ENCODE peak calls at places on chromosomes 5 and 9, in ten cellular contexts. One of them, this sample, is unnamed.
A peak's percentile ranks its signal among the peaks of the same experiment; 100 is the strongest.

GRCh38 chr9:134059661-134060395 is 8.0 kb downstream of the BRD3 start:
- DNase-seq in thyroid gland: no peak
- DNase-seq in transverse colon: peak; percentile 55
- DNase-seq in heart right ventricle: no peak
- DNase-seq in ascending aorta: peak; percentile 71
- DNase-seq in CD8-positive, alpha-beta memory T cell: no peak
- DNase-seq in cardiac muscle cell: no peak
- DNase-seq in tibial artery: peak; percentile 67
- DNase-seq in pancreas: no peak
- DNase-seq in fibroblast of lung: no peak
- DNase-seq in this sample: no peak

GRCh38 chr9:74950456-74950855 is 2.3 kb downstream of the C9orf40 start:
- DNase-seq in CD8-positive, alpha-beta memory T cell: no peak
- DNase-seq in ascending aorta: no peak
- DNase-seq in cardiac muscle cell: no peak
- DNase-seq in tibial artery: no peak
- DNase-seq in pancreas: no peak
- DNase-seq in thyroid gland: no peak
- DNase-seq in heart right ventricle: no peak
- DNase-seq in fibroblast of lung: no peak
- DNase-seq in transverse colon: no peak
- DNase-seq in this sample: no peak

GRCh38 chr9:123425261-123425821 is 69.3 kb downstream of the CRB2 start:
- DNase-seq in pancreas: no peak
- DNase-seq in cardiac muscle cell: no peak
- DNase-seq in thyroid gland: peak; percentile 91
- DNase-seq in transverse colon: no peak
- DNase-seq in tibial artery: peak; percentile 72
- DNase-seq in fibroblast of lung: no peak
- DNase-seq in heart right ventricle: no peak
- DNase-seq in ascending aorta: peak; percentile 59
- DNase-seq in CD8-positive, alpha-beta memory T cell: no peak
- DNase-seq in this sample: no peak

GRCh38 chr5:174751154-174751990 is 27.0 kb downstream of the MSX2 start:
- DNase-seq in ascending aorta: no peak
- DNase-seq in thyroid gland: no peak
- DNase-seq in heart right ventricle: no peak
- DNase-seq in CD8-positive, alpha-beta memory T cell: no peak
- DNase-seq in tibial artery: no peak
- DNase-seq in fibroblast of lung: no peak
- DNase-seq in cardiac muscle cell: peak; percentile 11
- DNase-seq in pancreas: no peak
- DNase-seq in transverse colon: no peak
- DNase-seq in this sample: no peak

GRCh38 chr5:80662108-80662507 is 7.3 kb upstream of the DHFR start:
- DNase-seq in heart right ventricle: no peak
- DNase-seq in tibial artery: no peak
- DNase-seq in cardiac muscle cell: no peak
- DNase-seq in CD8-positive, alpha-beta memory T cell: no peak
- DNase-seq in transverse colon: no peak
- DNase-seq in thyroid gland: no peak
- DNase-seq in fibroblast of lung: no peak
- DNase-seq in pancreas: no peak
- DNase-seq in ascending aorta: no peak
- DNase-seq in this sample: no peak

GRCh38 chr5:21680661-21681060 is 1172.5 kb downstream of the CDH12 start:
- DNase-seq in cardiac muscle cell: peak; percentile 5
- DNase-seq in heart right ventricle: no peak
- DNase-seq in tibial artery: no peak
- DNase-seq in pancreas: no peak
- DNase-seq in CD8-positive, alpha-beta memory T cell: no peak
- DNase-seq in fibroblast of lung: peak; percentile 31
- DNase-seq in thyroid gland: no peak
- DNase-seq in transverse colon: no peak
- DNase-seq in ascending aorta: no peak
- DNase-seq in this sample: no peak

GRCh38 chr9:757246-757881 is 84.1 kb upstream of the DMRT1 start:
- DNase-seq in heart right ventricle: no peak
- DNase-seq in cardiac muscle cell: peak; percentile 73
- DNase-seq in ascending aorta: peak; percentile 64
- DNase-seq in transverse colon: peak; percentile 23
- DNase-seq in fibroblast of lung: peak; percentile 75
- DNase-seq in tibial artery: peak; percentile 61
- DNase-seq in CD8-positive, alpha-beta memory T cell: no peak
- DNase-seq in pancreas: no peak
- DNase-seq in thyroid gland: no peak
- DNase-seq in this sample: no peak

GRCh38 chr9:4258321-4259093 is 41.4 kb downstream of the GLIS3 start:
- DNase-seq in CD8-positive, alpha-beta memory T cell: no peak
- DNase-seq in tibial artery: no peak
- DNase-seq in cardiac muscle cell: peak; percentile 70
- DNase-seq in transverse colon: no peak
- DNase-seq in fibroblast of lung: no peak
- DNase-seq in ascending aorta: no peak
- DNase-seq in pancreas: no peak
- DNase-seq in thyroid gland: no peak
- DNase-seq in heart right ventricle: no peak
- DNase-seq in this sample: no peak

GRCh38 chr9:86354048-86354881 is at the start of gene TUT7:
- DNase-seq in transverse colon: peak; percentile 97
- DNase-seq in CD8-positive, alpha-beta memory T cell: peak; percentile 92
- DNase-seq in thyroid gland: peak; percentile 94
- DNase-seq in pancreas: peak; percentile 96
- DNase-seq in fibroblast of lung: peak; percentile 95
- DNase-seq in heart right ventricle: peak; percentile 97
- DNase-seq in cardiac muscle cell: peak; percentile 98
- DNase-seq in ascending aorta: peak; percentile 97
- DNase-seq in tibial artery: peak; percentile 98
- DNase-seq in this sample: peak; percentile 77

GRCh38 chr5:472076-472655 is 29.2 kb downstream of the EXOC3 start:
- DNase-seq in pancreas: peak; percentile 39
- DNase-seq in heart right ventricle: peak; percentile 43
- DNase-seq in thyroid gland: peak; percentile 51
- DNase-seq in cardiac muscle cell: peak; percentile 20
- DNase-seq in tibial artery: peak; percentile 74
- DNase-seq in CD8-positive, alpha-beta memory T cell: no peak
- DNase-seq in fibroblast of lung: no peak
- DNase-seq in transverse colon: peak; percentile 26
- DNase-seq in ascending aorta: no peak
- DNase-seq in this sample: no peak

GRCh38 chr9:10000669-10001068 is 612.1 kb downstream of the PTPRD start:
- DNase-seq in heart right ventricle: no peak
- DNase-seq in cardiac muscle cell: no peak
- DNase-seq in pancreas: no peak
- DNase-seq in CD8-positive, alpha-beta memory T cell: no peak
- DNase-seq in fibroblast of lung: no peak
- DNase-seq in thyroid gland: no peak
- DNase-seq in ascending aorta: no peak
- DNase-seq in tibial artery: no peak
- DNase-seq in transverse colon: no peak
- DNase-seq in this sample: no peak

GRCh38 chr5:176619203-176619568 is 9.2 kb upstream of the GPRIN1 start:
- DNase-seq in cardiac muscle cell: peak; percentile 90
- DNase-seq in transverse colon: peak; percentile 47
- DNase-seq in CD8-positive, alpha-beta memory T cell: peak; percentile 74
- DNase-seq in fibroblast of lung: peak; percentile 91
- DNase-seq in tibial artery: no peak
- DNase-seq in ascending aorta: no peak
- DNase-seq in pancreas: peak; percentile 52
- DNase-seq in thyroid gland: peak; percentile 35
- DNase-seq in heart right ventricle: peak; percentile 52
- DNase-seq in this sample: no peak
- H3K4me3 ChIP-seq in cardiac muscle cell: no peak overlapping the region
- H3K4me3 ChIP-seq in transverse colon: no peak overlapping the region
- H3K4me3 ChIP-seq in CD8-positive, alpha-beta memory T cell: no peak overlapping the region
- H3K4me3 ChIP-seq in fibroblast of lung: no peak overlapping the region
- H3K4me3 ChIP-seq in tibial artery: no peak overlapping the region
- H3K4me3 ChIP-seq in ascending aorta: peak overlapping the region; percentile 16
- H3K4me3 ChIP-seq in pancreas: no peak overlapping the region
- H3K4me3 ChIP-seq in thyroid gland: no peak overlapping the region
- H3K4me3 ChIP-seq in heart right ventricle: no peak overlapping the region
- H3K4me3 ChIP-seq in this sample: peak overlapping the region; percentile 38

GRCh38 chr5:165560641-165561040 is 2055.2 kb downstream of the MAT2B start:
- DNase-seq in thyroid gland: no peak
- DNase-seq in fibroblast of lung: no peak
- DNase-seq in pancreas: no peak
- DNase-seq in cardiac muscle cell: no peak
- DNase-seq in tibial artery: no peak
- DNase-seq in ascending aorta: no peak
- DNase-seq in transverse colon: no peak
- DNase-seq in heart right ventricle: no peak
- DNase-seq in CD8-positive, alpha-beta memory T cell: no peak
- DNase-seq in this sample: no peak

DNA sequence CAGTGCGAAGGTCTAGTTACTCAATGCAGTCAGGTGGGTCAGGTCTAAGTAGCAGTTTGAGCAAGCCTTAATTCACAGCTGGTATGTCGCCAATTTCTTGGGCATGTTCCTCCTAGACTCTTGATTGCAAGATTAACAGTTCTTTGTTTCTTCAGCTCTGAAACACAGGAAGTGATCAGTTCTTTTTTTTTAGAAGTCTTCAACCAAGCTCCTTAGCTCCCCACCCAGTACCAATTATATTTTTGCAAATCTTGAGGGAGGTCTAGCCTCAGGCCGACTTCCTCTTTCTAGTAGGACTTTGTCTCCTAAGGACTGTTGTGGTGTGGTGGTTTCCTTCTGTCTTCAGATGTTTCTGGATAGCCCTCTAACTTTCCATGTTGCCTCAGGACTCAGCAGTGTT is 2054.2 kb downstream of the MAT2B start:
- DNase-seq in pancreas: no peak
- DNase-seq in CD8-positive, alpha-beta memory T cell: no peak
- DNase-seq in transverse colon: no peak
- DNase-seq in fibroblast of lung: no peak
- DNase-seq in cardiac muscle cell: no peak
- DNase-seq in ascending aorta: no peak
- DNase-seq in tibial artery: no peak
- DNase-seq in thyroid gland: no peak
- DNase-seq in heart right ventricle: no peak
- DNase-seq in this sample: no peak
- H3K9me3 ChIP-seq in pancreas: no peaks in the 10 kb centered on the region
- H3K9me3 ChIP-seq in CD8-positive, alpha-beta memory T cell: no peaks in the 10 kb centered on the region
- H3K9me3 ChIP-seq in transverse colon: no peaks in the 10 kb centered on the region
- H3K9me3 ChIP-seq in fibroblast of lung: no peaks in the 10 kb centered on the region
- H3K9me3 ChIP-seq in cardiac muscle cell: no peaks in the 10 kb centered on the region
- H3K9me3 ChIP-seq in ascending aorta: no peaks in the 10 kb centered on the region
- H3K9me3 ChIP-seq in tibial artery: no peaks in the 10 kb centered on the region
- H3K9me3 ChIP-seq in thyroid gland: no peaks in the 10 kb centered on the region
- H3K9me3 ChIP-seq in heart right ventricle: no peaks in the 10 kb centered on the region
- H3K9me3 ChIP-seq in this sample: no peaks in the 10 kb centered on the region

DNA sequence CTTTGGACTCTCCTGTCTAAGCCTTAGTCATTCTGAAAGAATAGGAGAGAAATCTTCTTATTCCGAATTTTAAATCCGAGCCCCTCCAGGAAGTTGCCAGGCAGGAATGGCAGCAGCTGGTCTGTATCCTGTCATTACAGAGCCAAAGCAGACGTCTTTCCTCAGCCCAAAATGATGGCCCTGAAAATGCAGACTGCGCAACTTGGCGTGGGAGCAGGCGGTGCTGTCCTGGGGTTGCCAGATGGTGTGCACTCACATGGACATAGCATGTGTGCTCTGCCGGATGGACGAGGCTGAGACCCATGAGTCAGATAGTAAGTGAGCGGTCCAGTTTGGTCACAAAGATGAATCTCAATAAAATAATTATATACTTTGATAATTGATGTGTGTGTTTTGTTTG is 410.4 kb downstream of the KCTD16 start:
- DNase-seq in pancreas: no peak
- DNase-seq in fibroblast of lung: peak; percentile 52
- DNase-seq in tibial artery: no peak
- DNase-seq in ascending aorta: no peak
- DNase-seq in transverse colon: no peak
- DNase-seq in cardiac muscle cell: no peak
- DNase-seq in heart right ventricle: no peak
- DNase-seq in CD8-positive, alpha-beta memory T cell: no peak
- DNase-seq in thyroid gland: no peak
- DNase-seq in this sample: no peak
- H3K4me1 ChIP-seq in pancreas: no peaks in the 10 kb centered on the region
- H3K4me1 ChIP-seq in fibroblast of lung: no peaks in the 10 kb centered on the region
- H3K4me1 ChIP-seq in tibial artery: no peaks in the 10 kb centered on the region
- H3K4me1 ChIP-seq in ascending aorta: no peaks in the 10 kb centered on the region
- H3K4me1 ChIP-seq in transverse colon: no peaks in the 10 kb centered on the region
- H3K4me1 ChIP-seq in cardiac muscle cell: no peaks in the 10 kb centered on the region
- H3K4me1 ChIP-seq in heart right ventricle: no peaks in the 10 kb centered on the region
- H3K4me1 ChIP-seq in CD8-positive, alpha-beta memory T cell: no peaks in the 10 kb centered on the region
- H3K4me1 ChIP-seq in thyroid gland: peaks cover 4% of the 10 kb centered on the region
- H3K4me1 ChIP-seq in this sample: no peaks in the 10 kb centered on the region

DNA sequence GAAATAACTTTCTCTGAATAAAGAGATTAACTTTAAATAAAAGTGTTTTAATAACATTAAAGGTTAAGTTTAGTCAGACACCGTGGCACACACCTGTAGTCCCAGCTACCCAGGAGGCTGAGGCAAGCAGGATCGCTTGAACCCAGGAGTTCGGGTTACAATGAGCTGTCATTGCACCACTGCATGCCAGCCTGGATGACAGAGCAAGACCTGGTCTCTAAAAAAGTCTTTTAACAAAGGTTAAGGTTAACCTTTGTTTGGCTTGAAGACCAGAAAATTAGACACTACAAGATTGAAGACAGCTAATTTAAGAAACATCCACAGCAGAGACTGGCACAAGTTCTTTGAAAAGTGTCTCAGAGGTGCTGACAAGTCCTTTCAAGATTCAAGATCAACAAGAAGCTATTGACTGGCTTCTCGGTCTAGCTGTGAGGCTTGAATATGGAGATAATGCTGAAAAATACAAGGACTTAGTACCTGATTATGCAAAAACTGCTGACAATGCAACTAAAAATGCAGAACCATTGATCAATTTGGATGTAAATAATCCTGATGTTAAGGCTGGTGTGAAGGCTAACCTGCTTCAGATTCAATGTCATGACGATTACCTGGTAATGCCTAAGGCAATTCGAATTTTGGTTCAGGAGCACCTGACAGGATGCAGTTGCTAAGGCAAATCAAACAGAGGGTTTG is 48.8 kb downstream of the FAM81B start:
- DNase-seq in transverse colon: no peak
- DNase-seq in fibroblast of lung: no peak
- DNase-seq in CD8-positive, alpha-beta memory T cell: no peak
- DNase-seq in cardiac muscle cell: no peak
- DNase-seq in thyroid gland: no peak
- DNase-seq in heart right ventricle: no peak
- DNase-seq in pancreas: no peak
- DNase-seq in tibial artery: no peak
- DNase-seq in ascending aorta: no peak
- DNase-seq in this sample: no peak
- H3K4me3 ChIP-seq in transverse colon: no peak overlapping the region
- H3K4me3 ChIP-seq in fibroblast of lung: no peak overlapping the region
- H3K4me3 ChIP-seq in CD8-positive, alpha-beta memory T cell: no peak overlapping the region
- H3K4me3 ChIP-seq in cardiac muscle cell: no peak overlapping the region
- H3K4me3 ChIP-seq in thyroid gland: no peak overlapping the region
- H3K4me3 ChIP-seq in heart right ventricle: no peak overlapping the region
- H3K4me3 ChIP-seq in pancreas: no peak overlapping the region
- H3K4me3 ChIP-seq in tibial artery: no peak overlapping the region
- H3K4me3 ChIP-seq in ascending aorta: no peak overlapping the region
- H3K4me3 ChIP-seq in this sample: no peak overlapping the region

DNA sequence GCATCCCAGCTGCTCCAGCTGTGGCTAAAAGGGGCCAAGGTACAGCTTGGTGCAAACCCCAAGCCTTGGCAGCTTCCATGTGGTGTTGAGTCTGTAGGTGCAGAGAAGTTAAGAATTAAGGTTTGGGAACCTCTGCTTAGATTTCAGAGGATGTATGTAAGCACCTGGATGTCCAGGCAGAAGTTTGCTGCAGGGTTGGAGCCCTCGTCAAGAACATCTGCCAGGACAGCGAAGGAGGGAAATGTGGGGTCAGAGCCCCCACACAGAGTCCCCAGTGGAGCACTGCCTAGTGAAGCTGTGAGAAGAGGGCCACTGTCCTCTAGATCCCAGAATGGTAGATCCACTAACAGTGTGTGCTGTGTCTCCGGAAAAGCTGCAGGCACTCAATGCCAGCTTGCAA is 236.2 kb upstream of the ADRA1B start:
- DNase-seq in heart right ventricle: no peak
- DNase-seq in thyroid gland: no peak
- DNase-seq in ascending aorta: no peak
- DNase-seq in transverse colon: no peak
- DNase-seq in CD8-positive, alpha-beta memory T cell: no peak
- DNase-seq in fibroblast of lung: peak; percentile 15
- DNase-seq in cardiac muscle cell: no peak
- DNase-seq in pancreas: no peak
- DNase-seq in tibial artery: no peak
- DNase-seq in this sample: no peak
- H3K9me3 ChIP-seq in heart right ventricle: peaks cover 7% of the 10 kb centered on the region
- H3K9me3 ChIP-seq in thyroid gland: no peaks in the 10 kb centered on the region
- H3K9me3 ChIP-seq in ascending aorta: no peaks in the 10 kb centered on the region
- H3K9me3 ChIP-seq in transverse colon: no peaks in the 10 kb centered on the region
- H3K9me3 ChIP-seq in CD8-positive, alpha-beta memory T cell: no peaks in the 10 kb centered on the region
- H3K9me3 ChIP-seq in fibroblast of lung: no peaks in the 10 kb centered on the region
- H3K9me3 ChIP-seq in cardiac muscle cell: no peaks in the 10 kb centered on the region
- H3K9me3 ChIP-seq in pancreas: no peaks in the 10 kb centered on the region
- H3K9me3 ChIP-seq in tibial artery: peaks cover 14% of the 10 kb centered on the region
- H3K9me3 ChIP-seq in this sample: no peaks in the 10 kb centered on the region

This sample was measured in thoracic aorta.